ENCODE peak calls at places on chromosomes 13 and 19, in six cellular contexts. One of them, this sample, is unnamed. For H3K79me2 and H4K20me1, the result is how much of the 10 kb centered on the place peaks cover.

GRCh38 chr13:25963681-25964080 is 88.1 kb downstream of the SHISA2 start:
- DNase-seq in neural progenitor cell: no peak
- DNase-seq in fibroblast of lung: peak
- DNase-seq in GM23248: peak
- DNase-seq in SK-N-SH: peak
- DNase-seq in mammary epithelial cell: peak
- DNase-seq in this sample: no peak

GRCh38 chr13:114119196-114119595 is 13.2 kb downstream of the RASA3 start:
- DNase-seq in neural progenitor cell: peak
- DNase-seq in fibroblast of lung: peak
- DNase-seq in GM23248: peak
- DNase-seq in SK-N-SH: peak
- DNase-seq in mammary epithelial cell: peak
- DNase-seq in this sample: no peak

GRCh38 chr13:90430127-90430526 is 917.4 kb upstream of the MIR17HG start:
- DNase-seq in neural progenitor cell: no peak
- DNase-seq in fibroblast of lung: peak
- DNase-seq in GM23248: no peak
- DNase-seq in SK-N-SH: no peak
- DNase-seq in mammary epithelial cell: no peak
- DNase-seq in this sample: no peak

GRCh38 chr13:51420681-51421476 is 32.0 kb downstream of the INTS6 start:
- DNase-seq in neural progenitor cell: no peak
- DNase-seq in fibroblast of lung: no peak
- DNase-seq in GM23248: no peak
- DNase-seq in SK-N-SH: no peak
- DNase-seq in mammary epithelial cell: no peak
- DNase-seq in this sample: no peak

GRCh38 chr19:14979136-14979497 is 547 bp downstream of the SLC1A6 start:
- DNase-seq in neural progenitor cell: peak
- DNase-seq in fibroblast of lung: no peak
- DNase-seq in GM23248: no peak
- DNase-seq in SK-N-SH: no peak
- DNase-seq in mammary epithelial cell: no peak
- DNase-seq in this sample: no peak

GRCh38 chr13:113044431-113045114 is 61.0 kb upstream of the F7 start:
- DNase-seq in neural progenitor cell: no peak
- DNase-seq in fibroblast of lung: no peak
- DNase-seq in GM23248: peak
- DNase-seq in SK-N-SH: no peak
- DNase-seq in mammary epithelial cell: no peak
- DNase-seq in this sample: no peak

GRCh38 chr13:111485491-111486250 is 165.2 kb downstream of the TEX29 start:
- DNase-seq in neural progenitor cell: no peak
- DNase-seq in fibroblast of lung: no peak
- DNase-seq in GM23248: no peak
- DNase-seq in SK-N-SH: no peak
- DNase-seq in mammary epithelial cell: no peak
- DNase-seq in this sample: no peak

GRCh38 chr19:14023404-14024235 is 4.3 kb upstream of the RLN3 start:
- DNase-seq in neural progenitor cell: peak
- DNase-seq in fibroblast of lung: no peak
- DNase-seq in GM23248: peak
- DNase-seq in SK-N-SH: peak
- DNase-seq in mammary epithelial cell: peak
- DNase-seq in this sample: peak

GRCh38 chr19:33290082-33290815 is 12.1 kb downstream of the CEBPA start:
- DNase-seq in neural progenitor cell: no peak
- DNase-seq in fibroblast of lung: no peak
- DNase-seq in GM23248: no peak
- DNase-seq in SK-N-SH: no peak
- DNase-seq in mammary epithelial cell: peak
- DNase-seq in this sample: no peak

GRCh38 chr19:16078311-16078758 is 2.0 kb downstream of the TPM4 start:
- DNase-seq in neural progenitor cell: peak
- DNase-seq in fibroblast of lung: no peak
- DNase-seq in GM23248: peak
- DNase-seq in SK-N-SH: no peak
- DNase-seq in mammary epithelial cell: peak
- DNase-seq in this sample: peak

GRCh38 chr13:50378513-50378970 is 363.3 kb downstream of the KCNRG start:
- DNase-seq in neural progenitor cell: no peak
- DNase-seq in fibroblast of lung: no peak
- DNase-seq in GM23248: no peak
- DNase-seq in SK-N-SH: no peak
- DNase-seq in mammary epithelial cell: no peak
- DNase-seq in this sample: peak

GRCh38 chr13:40895715-40896184 is 106.3 kb downstream of the SLC25A15 start:
- DNase-seq in neural progenitor cell: no peak
- DNase-seq in fibroblast of lung: no peak
- DNase-seq in GM23248: no peak
- DNase-seq in SK-N-SH: no peak
- DNase-seq in mammary epithelial cell: peak
- DNase-seq in this sample: no peak

GRCh38 chr19:47005873-47006272 is 13.8 kb upstream of the NPAS1 start:
- DNase-seq in neural progenitor cell: no peak
- DNase-seq in fibroblast of lung: no peak
- DNase-seq in GM23248: no peak
- DNase-seq in SK-N-SH: peak
- DNase-seq in mammary epithelial cell: no peak
- DNase-seq in this sample: peak

GRCh38 chr19:3868770-3869456 is at the start of gene ZFR2:
- DNase-seq in neural progenitor cell: peak
- DNase-seq in fibroblast of lung: no peak
- DNase-seq in GM23248: no peak
- DNase-seq in SK-N-SH: peak
- DNase-seq in mammary epithelial cell: no peak
- DNase-seq in this sample: peak

GRCh38 chr19:13622727-13623126 is 116.4 kb upstream of the CACNA1A start:
- DNase-seq in neural progenitor cell: peak
- DNase-seq in fibroblast of lung: no peak
- DNase-seq in GM23248: no peak
- DNase-seq in SK-N-SH: no peak
- DNase-seq in mammary epithelial cell: no peak
- DNase-seq in this sample: no peak

GRCh38 chr13:32735859-32736258 is 149.6 kb downstream of the PDS5B start:
- DNase-seq in neural progenitor cell: no peak
- DNase-seq in fibroblast of lung: no peak
- DNase-seq in GM23248: no peak
- DNase-seq in SK-N-SH: no peak
- DNase-seq in mammary epithelial cell: no peak
- DNase-seq in this sample: no peak

GRCh38 chr13:32736648-32737047 is 150.4 kb downstream of the PDS5B start:
- DNase-seq in neural progenitor cell: no peak
- DNase-seq in fibroblast of lung: peak
- DNase-seq in GM23248: peak
- DNase-seq in SK-N-SH: no peak
- DNase-seq in mammary epithelial cell: no peak
- DNase-seq in this sample: no peak

GRCh38 chr13:32734511-32734910 is 148.3 kb downstream of the PDS5B start:
- DNase-seq in neural progenitor cell: no peak
- DNase-seq in fibroblast of lung: peak
- DNase-seq in GM23248: peak
- DNase-seq in SK-N-SH: no peak
- DNase-seq in mammary epithelial cell: peak
- DNase-seq in this sample: no peak

GRCh38 chr13:32737679-32738078 is 151.4 kb downstream of the PDS5B start:
- DNase-seq in neural progenitor cell: no peak
- DNase-seq in fibroblast of lung: peak
- DNase-seq in GM23248: peak
- DNase-seq in SK-N-SH: no peak
- DNase-seq in mammary epithelial cell: no peak
- DNase-seq in this sample: no peak

GRCh38 chr13:32737111-32737571 is 150.9 kb downstream of the PDS5B start:
- DNase-seq in neural progenitor cell: no peak
- DNase-seq in fibroblast of lung: peak
- DNase-seq in GM23248: peak
- DNase-seq in SK-N-SH: no peak
- DNase-seq in mammary epithelial cell: no peak
- DNase-seq in this sample: no peak
- H3K4me3 ChIP-seq in neural progenitor cell: no peak
- H3K4me3 ChIP-seq in fibroblast of lung: peak
- H3K4me3 ChIP-seq in GM23248: peak
- H3K4me3 ChIP-seq in SK-N-SH: no peak
- H3K4me3 ChIP-seq in mammary epithelial cell: no peak
- H3K4me3 ChIP-seq in this sample: peak

GRCh38 chr19:39150807-39151206 is 25.2 kb downstream of the PAK4 start:
- DNase-seq in neural progenitor cell: no peak
- DNase-seq in fibroblast of lung: no peak
- DNase-seq in GM23248: no peak
- DNase-seq in SK-N-SH: no peak
- DNase-seq in mammary epithelial cell: no peak
- DNase-seq in this sample: no peak
- H3K79me2 ChIP-seq in neural progenitor cell: half or more
- H3K79me2 ChIP-seq in fibroblast of lung: under half
- H3K79me2 ChIP-seq in GM23248: half or more
- H3K79me2 ChIP-seq in SK-N-SH: half or more
- H3K79me2 ChIP-seq in mammary epithelial cell: half or more
- H3K79me2 ChIP-seq in this sample: under half

GRCh38 chr19:7980635-7981121 is 24.8 kb downstream of the ELAVL1 start:
- DNase-seq in neural progenitor cell: no peak
- DNase-seq in fibroblast of lung: no peak
- DNase-seq in GM23248: no peak
- DNase-seq in SK-N-SH: no peak
- DNase-seq in mammary epithelial cell: no peak
- DNase-seq in this sample: no peak
- H4K20me1 ChIP-seq in neural progenitor cell: half or more
- H4K20me1 ChIP-seq in fibroblast of lung: under half
- H4K20me1 ChIP-seq in GM23248: under half
- H4K20me1 ChIP-seq in SK-N-SH: half or more
- H4K20me1 ChIP-seq in mammary epithelial cell: under half
- H4K20me1 ChIP-seq in this sample: under half

GRCh38 chr19:2494447-2495129 is 18.7 kb downstream of the GADD45B start:
- DNase-seq in neural progenitor cell: peak
- DNase-seq in fibroblast of lung: peak
- DNase-seq in GM23248: peak
- DNase-seq in SK-N-SH: peak
- DNase-seq in mammary epithelial cell: peak
- DNase-seq in this sample: peak

GRCh38 chr19:2494084-2494446 is 18.1 kb downstream of the GADD45B start:
- DNase-seq in neural progenitor cell: no peak
- DNase-seq in fibroblast of lung: peak
- DNase-seq in GM23248: peak
- DNase-seq in SK-N-SH: peak
- DNase-seq in mammary epithelial cell: peak
- DNase-seq in this sample: peak

GRCh38 chr19:2497186-2497585 is 21.3 kb downstream of the GADD45B start:
- DNase-seq in neural progenitor cell: no peak
- DNase-seq in fibroblast of lung: no peak
- DNase-seq in GM23248: no peak
- DNase-seq in SK-N-SH: no peak
- DNase-seq in mammary epithelial cell: no peak
- DNase-seq in this sample: peak

GRCh38 chr19:2495130-2495641 is 19.3 kb downstream of the GADD45B start:
- DNase-seq in neural progenitor cell: peak
- DNase-seq in fibroblast of lung: peak
- DNase-seq in GM23248: peak
- DNase-seq in SK-N-SH: peak
- DNase-seq in mammary epithelial cell: peak
- DNase-seq in this sample: peak

DNA sequence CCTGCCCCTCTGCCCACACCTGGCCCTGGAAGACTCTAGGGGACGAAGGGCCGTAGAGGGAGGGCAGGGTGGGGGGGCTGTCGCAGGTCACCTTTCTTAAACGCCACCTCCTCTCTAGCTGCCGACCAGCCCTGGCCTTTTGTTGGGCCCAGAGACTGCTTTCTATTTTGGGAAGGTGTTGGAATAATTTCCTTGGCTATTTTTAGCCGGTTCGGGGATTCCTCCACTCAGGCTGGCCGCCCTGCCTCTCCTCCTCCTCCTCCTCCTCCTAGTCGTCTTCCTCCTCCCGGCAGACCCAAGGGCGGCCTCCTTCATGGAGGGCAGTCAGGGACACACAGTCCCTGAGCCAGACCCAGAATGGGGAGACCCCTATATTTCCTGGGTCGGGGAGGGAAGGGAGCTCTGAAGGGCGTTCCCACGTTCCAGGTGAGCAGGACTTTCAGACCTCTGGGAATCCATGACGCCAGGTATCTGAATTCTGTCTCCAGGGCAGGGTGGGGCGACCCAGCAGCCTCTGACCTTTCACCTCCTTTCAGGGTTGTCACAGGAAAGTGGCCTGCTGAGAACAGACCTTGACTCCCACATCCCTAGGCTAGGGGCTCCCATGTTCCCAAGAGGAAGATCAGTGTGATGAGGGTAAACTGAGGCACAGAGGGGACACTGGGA is 19.9 kb downstream of the GADD45B start:
- DNase-seq in neural progenitor cell: no peak
- DNase-seq in fibroblast of lung: peak
- DNase-seq in GM23248: peak
- DNase-seq in SK-N-SH: no peak
- DNase-seq in mammary epithelial cell: no peak
- DNase-seq in this sample: peak
- H3K4me3 ChIP-seq in neural progenitor cell: no peak
- H3K4me3 ChIP-seq in fibroblast of lung: no peak
- H3K4me3 ChIP-seq in GM23248: peak
- H3K4me3 ChIP-seq in SK-N-SH: no peak
- H3K4me3 ChIP-seq in mammary epithelial cell: no peak
- H3K4me3 ChIP-seq in this sample: no peak

DNA sequence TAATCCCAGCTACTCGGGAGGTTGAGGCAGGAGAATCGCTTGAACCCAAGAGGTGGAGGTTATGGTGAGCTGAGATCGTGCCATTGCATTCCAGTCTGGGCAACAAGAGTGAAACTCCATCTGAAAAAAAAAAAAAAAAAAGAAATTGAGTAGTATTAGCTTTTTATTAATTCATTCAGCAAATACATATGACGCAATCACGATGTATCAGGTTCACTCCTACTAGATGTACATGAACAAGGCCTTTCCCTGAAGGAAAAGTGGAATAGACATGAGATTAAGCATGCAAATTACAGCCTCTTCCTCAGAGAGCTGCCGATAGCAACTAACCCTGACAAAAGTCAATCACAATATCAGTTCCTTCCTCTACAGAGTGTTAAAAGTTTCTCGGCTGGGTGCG is 9.2 kb upstream of the TPT1 start:
- DNase-seq in neural progenitor cell: no peak
- DNase-seq in fibroblast of lung: no peak
- DNase-seq in GM23248: no peak
- DNase-seq in SK-N-SH: no peak
- DNase-seq in mammary epithelial cell: no peak
- DNase-seq in this sample: no peak
- H3K79me2 ChIP-seq in neural progenitor cell: under half
- H3K79me2 ChIP-seq in fibroblast of lung: under half
- H3K79me2 ChIP-seq in GM23248: under half
- H3K79me2 ChIP-seq in SK-N-SH: under half
- H3K79me2 ChIP-seq in mammary epithelial cell: under half
- H3K79me2 ChIP-seq in this sample: under half

This sample was measured in Karpas-422.